ENCODE peak calls at places on chromosomes 2 and 18, in six cellular contexts. One of them, this sample, is unnamed.

GRCh38 chr2:56687169-56687568 is 503.4 kb downstream of the CCDC85A start:
- DNase-seq in ascending aorta: no peak
- DNase-seq in fibroblast of the aortic adventitia: peak
- DNase-seq in bronchial epithelial cell: no peak
- DNase-seq in foreskin fibroblast: no peak
- DNase-seq in tibial nerve: no peak
- DNase-seq in this sample: peak

GRCh38 chr2:134233733-134234135 is 20.1 kb upstream of the MGAT5 start:
- DNase-seq in ascending aorta: no peak
- DNase-seq in fibroblast of the aortic adventitia: no peak
- DNase-seq in bronchial epithelial cell: no peak
- DNase-seq in foreskin fibroblast: no peak
- DNase-seq in tibial nerve: no peak
- DNase-seq in this sample: no peak

GRCh38 chr18:26089247-26090129 is 925 bp downstream of the SS18 start:
- DNase-seq in ascending aorta: no peak
- DNase-seq in fibroblast of the aortic adventitia: peak
- DNase-seq in bronchial epithelial cell: peak
- DNase-seq in foreskin fibroblast: peak
- DNase-seq in tibial nerve: no peak
- DNase-seq in this sample: peak

GRCh38 chr2:112630268-112630667 is 15.5 kb upstream of the SLC20A1 start:
- DNase-seq in ascending aorta: no peak
- DNase-seq in fibroblast of the aortic adventitia: no peak
- DNase-seq in bronchial epithelial cell: no peak
- DNase-seq in foreskin fibroblast: no peak
- DNase-seq in tibial nerve: no peak
- DNase-seq in this sample: no peak

GRCh38 chr2:230982528-230982927 is 13.4 kb upstream of the SPATA3 start:
- DNase-seq in ascending aorta: no peak
- DNase-seq in fibroblast of the aortic adventitia: no peak
- DNase-seq in bronchial epithelial cell: no peak
- DNase-seq in foreskin fibroblast: no peak
- DNase-seq in tibial nerve: no peak
- DNase-seq in this sample: no peak

GRCh38 chr2:234243871-234244565 is 193.5 kb downstream of the SPP2 start:
- DNase-seq in ascending aorta: no peak
- DNase-seq in fibroblast of the aortic adventitia: peak
- DNase-seq in bronchial epithelial cell: peak
- DNase-seq in foreskin fibroblast: no peak
- DNase-seq in tibial nerve: no peak
- DNase-seq in this sample: peak

GRCh38 chr2:34736482-34736881 is 1137.4 kb upstream of the FAM98A start:
- DNase-seq in ascending aorta: no peak
- DNase-seq in fibroblast of the aortic adventitia: no peak
- DNase-seq in bronchial epithelial cell: no peak
- DNase-seq in foreskin fibroblast: no peak
- DNase-seq in tibial nerve: no peak
- DNase-seq in this sample: no peak

GRCh38 chr2:195477248-195477995 is 179.6 kb upstream of the SLC39A10 start:
- DNase-seq in ascending aorta: no peak
- DNase-seq in fibroblast of the aortic adventitia: peak
- DNase-seq in bronchial epithelial cell: peak
- DNase-seq in foreskin fibroblast: peak
- DNase-seq in tibial nerve: no peak
- DNase-seq in this sample: peak

GRCh38 chr2:240601061-240601830 is 14.7 kb downstream of the CAPN10 start:
- DNase-seq in ascending aorta: peak
- DNase-seq in fibroblast of the aortic adventitia: no peak
- DNase-seq in bronchial epithelial cell: no peak
- DNase-seq in foreskin fibroblast: no peak
- DNase-seq in tibial nerve: peak
- DNase-seq in this sample: no peak

GRCh38 chr2:158990397-158991209 is 22.2 kb downstream of the TANC1 start:
- DNase-seq in ascending aorta: no peak
- DNase-seq in fibroblast of the aortic adventitia: peak
- DNase-seq in bronchial epithelial cell: peak
- DNase-seq in foreskin fibroblast: peak
- DNase-seq in tibial nerve: no peak
- DNase-seq in this sample: peak

GRCh38 chr2:84450288-84451227 is 8.5 kb downstream of the SUCLG1 start:
- DNase-seq in ascending aorta: no peak
- DNase-seq in fibroblast of the aortic adventitia: no peak
- DNase-seq in bronchial epithelial cell: no peak
- DNase-seq in foreskin fibroblast: no peak
- DNase-seq in tibial nerve: no peak
- DNase-seq in this sample: no peak

GRCh38 chr2:37645363-37645762 is 26.1 kb downstream of the CDC42EP3 start:
- DNase-seq in ascending aorta: no peak
- DNase-seq in fibroblast of the aortic adventitia: peak
- DNase-seq in bronchial epithelial cell: peak
- DNase-seq in foreskin fibroblast: peak
- DNase-seq in tibial nerve: no peak
- DNase-seq in this sample: no peak

GRCh38 chr2:16224298-16225045 is 284.1 kb downstream of the MYCN start:
- DNase-seq in ascending aorta: no peak
- DNase-seq in fibroblast of the aortic adventitia: no peak
- DNase-seq in bronchial epithelial cell: no peak
- DNase-seq in foreskin fibroblast: no peak
- DNase-seq in tibial nerve: no peak
- DNase-seq in this sample: no peak

GRCh38 chr2:42071762-42072161 is 23.9 kb downstream of the PKDCC start:
- DNase-seq in ascending aorta: no peak
- DNase-seq in fibroblast of the aortic adventitia: no peak
- DNase-seq in bronchial epithelial cell: no peak
- DNase-seq in foreskin fibroblast: no peak
- DNase-seq in tibial nerve: no peak
- DNase-seq in this sample: no peak

GRCh38 chr2:43075906-43076585 is 150.4 kb downstream of the ZFP36L2 start:
- DNase-seq in ascending aorta: no peak
- DNase-seq in fibroblast of the aortic adventitia: peak
- DNase-seq in bronchial epithelial cell: peak
- DNase-seq in foreskin fibroblast: peak
- DNase-seq in tibial nerve: no peak
- DNase-seq in this sample: peak

GRCh38 chr2:28639836-28640235 is 111.8 kb upstream of the PPP1CB start:
- DNase-seq in ascending aorta: no peak
- DNase-seq in fibroblast of the aortic adventitia: no peak
- DNase-seq in bronchial epithelial cell: peak
- DNase-seq in foreskin fibroblast: no peak
- DNase-seq in tibial nerve: no peak
- DNase-seq in this sample: no peak

GRCh38 chr2:235055891-235056516 is 104.2 kb downstream of the SH3BP4 start:
- DNase-seq in ascending aorta: no peak
- DNase-seq in fibroblast of the aortic adventitia: peak
- DNase-seq in bronchial epithelial cell: peak
- DNase-seq in foreskin fibroblast: no peak
- DNase-seq in tibial nerve: no peak
- DNase-seq in this sample: peak

GRCh38 chr2:170843656-170844055 is 27.0 kb downstream of the GAD1 start:
- DNase-seq in ascending aorta: no peak
- DNase-seq in fibroblast of the aortic adventitia: peak
- DNase-seq in bronchial epithelial cell: peak
- DNase-seq in foreskin fibroblast: peak
- DNase-seq in tibial nerve: no peak
- DNase-seq in this sample: peak

GRCh38 chr2:60552096-60552850 is 1.2 kb downstream of the BCL11A start:
- DNase-seq in ascending aorta: no peak
- DNase-seq in fibroblast of the aortic adventitia: no peak
- DNase-seq in bronchial epithelial cell: no peak
- DNase-seq in foreskin fibroblast: no peak
- DNase-seq in tibial nerve: no peak
- DNase-seq in this sample: no peak

GRCh38 chr2:38274286-38275276 is 102.5 kb downstream of the ATL2 start:
- DNase-seq in ascending aorta: no peak
- DNase-seq in fibroblast of the aortic adventitia: peak
- DNase-seq in bronchial epithelial cell: peak
- DNase-seq in foreskin fibroblast: peak
- DNase-seq in tibial nerve: no peak
- DNase-seq in this sample: peak

GRCh38 chr2:240199133-240199870 is 58.8 kb upstream of the OTOS start:
- DNase-seq in ascending aorta: no peak
- DNase-seq in fibroblast of the aortic adventitia: no peak
- DNase-seq in bronchial epithelial cell: no peak
- DNase-seq in foreskin fibroblast: no peak
- DNase-seq in tibial nerve: no peak
- DNase-seq in this sample: no peak

GRCh38 chr2:127342101-127342500 is 45.7 kb downstream of the MAP3K2 start:
- DNase-seq in ascending aorta: no peak
- DNase-seq in fibroblast of the aortic adventitia: no peak
- DNase-seq in bronchial epithelial cell: no peak
- DNase-seq in foreskin fibroblast: no peak
- DNase-seq in tibial nerve: no peak
- DNase-seq in this sample: no peak

GRCh38 chr2:239779592-239779983 is 245.6 kb downstream of the NDUFA10 start:
- DNase-seq in ascending aorta: no peak
- DNase-seq in fibroblast of the aortic adventitia: no peak
- DNase-seq in bronchial epithelial cell: no peak
- DNase-seq in foreskin fibroblast: no peak
- DNase-seq in tibial nerve: no peak
- DNase-seq in this sample: no peak

GRCh38 chr18:38297910-38298309 is 732.3 kb upstream of the CELF4 start:
- DNase-seq in ascending aorta: no peak
- DNase-seq in fibroblast of the aortic adventitia: no peak
- DNase-seq in bronchial epithelial cell: no peak
- DNase-seq in foreskin fibroblast: no peak
- DNase-seq in tibial nerve: no peak
- DNase-seq in this sample: no peak

GRCh38 chr2:235493402-235493774 is 455 bp upstream of the AGAP1 start:
- DNase-seq in ascending aorta: no peak
- DNase-seq in fibroblast of the aortic adventitia: peak
- DNase-seq in bronchial epithelial cell: no peak
- DNase-seq in foreskin fibroblast: peak
- DNase-seq in tibial nerve: no peak
- DNase-seq in this sample: peak

GRCh38 chr18:60568211-60568610 is 195.6 kb upstream of the MC4R start:
- DNase-seq in ascending aorta: no peak
- DNase-seq in fibroblast of the aortic adventitia: no peak
- DNase-seq in bronchial epithelial cell: no peak
- DNase-seq in foreskin fibroblast: no peak
- DNase-seq in tibial nerve: no peak
- DNase-seq in this sample: no peak

GRCh38 chr2:100252811-100253698 is 69.2 kb downstream of the LONRF2 start:
- DNase-seq in ascending aorta: no peak
- DNase-seq in fibroblast of the aortic adventitia: no peak
- DNase-seq in bronchial epithelial cell: no peak
- DNase-seq in foreskin fibroblast: no peak
- DNase-seq in tibial nerve: no peak
- DNase-seq in this sample: no peak

GRCh38 chr2:124670187-124670586 is 645.1 kb downstream of the CNTNAP5 start:
- DNase-seq in ascending aorta: no peak
- DNase-seq in fibroblast of the aortic adventitia: no peak
- DNase-seq in bronchial epithelial cell: no peak
- DNase-seq in foreskin fibroblast: no peak
- DNase-seq in tibial nerve: no peak
- DNase-seq in this sample: no peak

DNA sequence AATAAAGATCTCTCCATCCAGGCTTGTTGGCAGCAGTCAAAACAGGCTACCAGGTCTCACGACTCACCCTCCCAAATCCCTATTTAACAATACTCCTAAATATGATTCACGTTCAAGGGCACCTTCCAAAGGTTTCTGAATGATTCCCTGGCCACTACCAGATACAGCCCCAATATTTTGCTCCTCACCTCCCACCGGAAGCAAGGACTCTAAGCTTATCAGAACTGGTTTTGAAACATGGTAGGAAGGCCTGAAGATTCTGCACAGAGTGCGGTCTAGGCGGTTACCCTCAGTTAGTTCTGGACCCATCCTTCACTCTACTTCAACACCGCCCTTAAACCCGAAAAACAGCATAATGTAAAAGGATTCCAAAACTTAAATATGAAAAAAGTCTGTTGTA is 5.2 kb downstream of the PPP4R1 start:
- DNase-seq in ascending aorta: no peak
- DNase-seq in fibroblast of the aortic adventitia: no peak
- DNase-seq in bronchial epithelial cell: peak
- DNase-seq in foreskin fibroblast: no peak
- DNase-seq in tibial nerve: no peak
- DNase-seq in this sample: no peak
- H3K4me3 ChIP-seq in ascending aorta: no peak
- H3K4me3 ChIP-seq in fibroblast of the aortic adventitia: no peak
- H3K4me3 ChIP-seq in bronchial epithelial cell: no peak
- H3K4me3 ChIP-seq in foreskin fibroblast: no peak
- H3K4me3 ChIP-seq in tibial nerve: no peak
- H3K4me3 ChIP-seq in this sample: no peak

GRCh38 chr18:48163184-48164095 is 233.0 kb upstream of the SMAD2 start:
- DNase-seq in ascending aorta: no peak
- DNase-seq in fibroblast of the aortic adventitia: no peak
- DNase-seq in bronchial epithelial cell: no peak
- DNase-seq in foreskin fibroblast: no peak
- DNase-seq in tibial nerve: no peak
- DNase-seq in this sample: no peak
- TF ChIP-seq CTCF in ascending aorta: no peak
- TF ChIP-seq CTCF in fibroblast of the aortic adventitia: no peak
- TF ChIP-seq CTCF in bronchial epithelial cell: no peak
- TF ChIP-seq CTCF in foreskin fibroblast: no peak
- TF ChIP-seq CTCF in tibial nerve: no peak
- TF ChIP-seq CTCF in this sample: no peak

GRCh38 chr2:216791303-216791702 is 68.6 kb downstream of the TNP1 start:
- DNase-seq in ascending aorta: no peak
- DNase-seq in fibroblast of the aortic adventitia: peak
- DNase-seq in bronchial epithelial cell: no peak
- DNase-seq in foreskin fibroblast: no peak
- DNase-seq in tibial nerve: no peak
- DNase-seq in this sample: no peak

GRCh38 chr2:216793386-216793785 is 66.5 kb downstream of the TNP1 start:
- DNase-seq in ascending aorta: no peak
- DNase-seq in fibroblast of the aortic adventitia: no peak
- DNase-seq in bronchial epithelial cell: no peak
- DNase-seq in foreskin fibroblast: no peak
- DNase-seq in tibial nerve: no peak
- DNase-seq in this sample: no peak

GRCh38 chr2:216789088-216789487 is 70.8 kb downstream of the TNP1 start:
- DNase-seq in ascending aorta: no peak
- DNase-seq in fibroblast of the aortic adventitia: no peak
- DNase-seq in bronchial epithelial cell: no peak
- DNase-seq in foreskin fibroblast: no peak
- DNase-seq in tibial nerve: no peak
- DNase-seq in this sample: no peak

GRCh38 chr2:216796096-216796840 is 63.6 kb downstream of the TNP1 start:
- DNase-seq in ascending aorta: no peak
- DNase-seq in fibroblast of the aortic adventitia: no peak
- DNase-seq in bronchial epithelial cell: no peak
- DNase-seq in foreskin fibroblast: no peak
- DNase-seq in tibial nerve: no peak
- DNase-seq in this sample: no peak

GRCh38 chr2:216792222-216793001 is 67.5 kb downstream of the TNP1 start:
- DNase-seq in ascending aorta: peak
- DNase-seq in fibroblast of the aortic adventitia: peak
- DNase-seq in bronchial epithelial cell: peak
- DNase-seq in foreskin fibroblast: peak
- DNase-seq in tibial nerve: no peak
- DNase-seq in this sample: peak
- H3K4me3 ChIP-seq in ascending aorta: no peak
- H3K4me3 ChIP-seq in fibroblast of the aortic adventitia: no peak
- H3K4me3 ChIP-seq in bronchial epithelial cell: no peak
- H3K4me3 ChIP-seq in foreskin fibroblast: no peak
- H3K4me3 ChIP-seq in tibial nerve: no peak
- H3K4me3 ChIP-seq in this sample: no peak

GRCh38 chr2:88865801-88866353 is 174.4 kb downstream of the RPIA start:
- DNase-seq in ascending aorta: no peak
- DNase-seq in fibroblast of the aortic adventitia: peak
- DNase-seq in bronchial epithelial cell: no peak
- DNase-seq in foreskin fibroblast: no peak
- DNase-seq in tibial nerve: no peak
- DNase-seq in this sample: no peak
- TF ChIP-seq CTCF in ascending aorta: no peak
- TF ChIP-seq CTCF in fibroblast of the aortic adventitia: no peak
- TF ChIP-seq CTCF in bronchial epithelial cell: no peak
- TF ChIP-seq CTCF in foreskin fibroblast: no peak
- TF ChIP-seq CTCF in tibial nerve: no peak
- TF ChIP-seq CTCF in this sample: no peak